ENCODE peak calls at places on chromosomes 2 and 18, in eight cellular contexts. I, L, M, C, N, S, Q and Z are unnamed samples.

GRCh38 chr2:109654316-109655050 is 40.3 kb downstream of the SOWAHC start:
- DNase-seq in C (no peak), I (no peak), S (no peak), Q (no peak), M (no peak), N (no peak), L (no peak), Z (no peak)

GRCh38 chr18:10304853-10305252 is 149.6 kb upstream of the APCDD1 start:
- DNase-seq in I (peak; percentile 92), C (no peak), S (no peak), Q (no peak), N (no peak), L (peak; percentile 78), M (no peak), Z (no peak)

GRCh38 chr2:95074663-95075439 is 46.8 kb downstream of the MRPS5 start:
- DNase-seq in S (no peak), L (no peak), Q (peak; percentile 97), I (no peak), N (no peak), M (peak; percentile 29), C (no peak), Z (no peak)

GRCh38 chr2:66526171-66526570 is 91.2 kb downstream of the MEIS1 start:
- DNase-seq in L (no peak), S (no peak), I (no peak), C (no peak), Q (no peak), M (no peak), N (no peak), Z (no peak)

GRCh38 chr2:47225061-47225783 is 70.1 kb upstream of the STPG4 start:
- DNase-seq in L (peak; percentile 90), M (peak; percentile 81), I (peak; percentile 47), N (no peak), C (no peak), S (no peak), Q (no peak), Z (no peak)

GRCh38 chr2:124883595-124883994 is 858.5 kb downstream of the CNTNAP5 start:
- DNase-seq in C (no peak), I (no peak), Q (no peak), S (no peak), L (no peak), N (no peak), M (no peak), Z (no peak)

GRCh38 chr2:110777531-110778311 is 45.3 kb downstream of the ACOXL start:
- DNase-seq in C (peak; percentile 30), I (no peak), L (no peak), N (no peak), S (no peak), Q (no peak), M (no peak), Z (no peak)

GRCh38 chr2:219441451-219442205 is 7.0 kb downstream of the SPEG start:
- DNase-seq in Q (peak; percentile 83), C (peak; percentile 19), L (peak; percentile 69), S (peak; percentile 72), M (no peak), N (peak; percentile 68), I (peak; percentile 87), Z (peak; percentile 77)

GRCh38 chr18:32742620-32743019 is 30.2 kb downstream of the KLHL14 start:
- DNase-seq in S (peak; percentile 32), N (no peak), L (no peak), Q (no peak), M (no peak), C (no peak), I (no peak), Z (peak; percentile 17)

GRCh38 chr2:101558740-101559508 is 84.0 kb upstream of the RFX8 start:
- DNase-seq in S (no peak), C (no peak), I (peak; percentile 75), M (no peak), N (no peak), L (peak; percentile 74), Q (no peak), Z (no peak)

GRCh38 chr2:240412211-240412830 is 23.1 kb upstream of the GPC1 start:
- DNase-seq in I (no peak), L (no peak), M (no peak), Q (no peak), S (no peak), C (no peak), N (no peak), Z (peak; percentile 33)

GRCh38 chr2:10912796-10913445 is 1.2 kb downstream of the KCNF1 start:
- DNase-seq in N (no peak), M (peak; percentile 6), L (no peak), I (no peak), Q (no peak), S (no peak), C (no peak), Z (no peak)

GRCh38 chr2:9757430-9758287 is 85.6 kb upstream of the TAF1B start:
- DNase-seq in C (no peak), I (peak; percentile 72), S (peak; percentile 71), Q (no peak), N (no peak), M (no peak), L (peak; percentile 68), Z (peak; percentile 77)
- TF ChIP-seq EZH2 in C (no peak), I (no peak), S (no peak), Q (no peak), N (no peak), M (no peak), L (no peak), Z (no peak)

GRCh38 chr18:77025831-77026363 is 106.7 kb downstream of the MBP start:
- DNase-seq in C (no peak), I (no peak), S (no peak), N (no peak), L (no peak), Q (no peak), M (no peak), Z (no peak)

GRCh38 chr18:77023115-77023782 is 109.3 kb downstream of the MBP start:
- DNase-seq in Q (no peak), M (no peak), S (no peak), L (no peak), C (no peak), I (no peak), N (no peak), Z (no peak)

GRCh38 chr18:77024476-77024875 is 108.1 kb downstream of the MBP start:
- DNase-seq in C (no peak), S (no peak), M (no peak), I (no peak), Q (no peak), L (no peak), N (no peak), Z (no peak)

GRCh38 chr18:77022556-77022955 is 110.0 kb downstream of the MBP start:
- DNase-seq in I (no peak), C (no peak), M (no peak), N (no peak), S (no peak), L (no peak), Q (no peak), Z (no peak)

GRCh38 chr18:77025123-77025522 is 107.5 kb downstream of the MBP start:
- DNase-seq in I (no peak), N (no peak), L (no peak), M (no peak), C (no peak), S (no peak), Q (no peak), Z (no peak)
- H4K20me1 ChIP-seq in I (no peaks in the 10 kb centered on the region), N (no peaks in the 10 kb centered on the region), L (no peaks in the 10 kb centered on the region), M (peaks cover 18% of the 10 kb centered on the region), C (no peaks in the 10 kb centered on the region), S (no peaks in the 10 kb centered on the region), Q (peaks cover 5% of the 10 kb centered on the region), Z (no peaks in the 10 kb centered on the region)

DNA sequence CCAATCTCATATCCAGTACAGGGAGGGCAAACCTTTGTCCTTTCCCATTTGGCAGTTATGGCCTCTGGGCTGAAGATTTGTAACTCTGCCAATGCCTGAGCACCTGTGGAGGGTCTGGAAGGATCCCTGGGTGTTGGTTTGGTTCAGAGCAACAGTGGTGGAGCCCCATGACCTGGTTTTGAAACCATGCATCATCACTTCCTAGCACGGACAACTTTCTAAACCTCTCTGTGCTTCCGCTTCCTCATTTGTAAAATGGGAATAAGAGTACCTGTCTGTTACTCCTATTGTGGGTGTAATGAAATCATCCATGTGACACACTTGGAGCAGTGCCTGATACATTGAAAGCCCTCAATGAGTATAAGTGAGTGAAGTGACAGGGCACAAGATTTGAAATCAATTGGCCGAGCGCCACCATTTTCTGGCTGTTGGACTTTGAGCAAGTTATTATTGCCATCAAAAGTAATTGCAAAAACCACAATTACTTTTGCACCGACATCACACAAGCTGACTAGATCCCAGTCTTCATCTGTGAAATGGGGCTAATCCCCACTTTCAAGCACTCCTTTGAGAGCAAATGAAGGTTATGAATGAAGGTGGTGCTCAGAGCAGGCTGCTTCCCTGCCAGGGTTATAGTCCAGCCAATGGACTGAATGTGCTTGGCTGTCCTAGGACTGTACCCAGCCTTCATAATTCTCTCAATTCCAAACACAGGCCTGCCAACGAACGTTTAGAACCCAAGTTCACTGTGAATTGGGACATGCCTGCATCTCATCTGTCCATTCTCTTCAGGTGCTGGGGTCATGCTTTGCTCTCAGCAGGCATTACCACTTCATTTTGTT is 28.0 kb upstream of the ICOS start:
- DNase-seq in N (no peak), M (no peak), L (no peak), C (no peak), S (no peak), Q (no peak), I (no peak), Z (no peak)
- H3K4me3 ChIP-seq in N (no peak overlapping the region), M (no peak overlapping the region), L (no peak overlapping the region), C (peak overlapping the region; percentile 39), S (no peak overlapping the region), Q (no peak overlapping the region), I (peak overlapping the region; percentile 67), Z (no peak overlapping the region)

DNA sequence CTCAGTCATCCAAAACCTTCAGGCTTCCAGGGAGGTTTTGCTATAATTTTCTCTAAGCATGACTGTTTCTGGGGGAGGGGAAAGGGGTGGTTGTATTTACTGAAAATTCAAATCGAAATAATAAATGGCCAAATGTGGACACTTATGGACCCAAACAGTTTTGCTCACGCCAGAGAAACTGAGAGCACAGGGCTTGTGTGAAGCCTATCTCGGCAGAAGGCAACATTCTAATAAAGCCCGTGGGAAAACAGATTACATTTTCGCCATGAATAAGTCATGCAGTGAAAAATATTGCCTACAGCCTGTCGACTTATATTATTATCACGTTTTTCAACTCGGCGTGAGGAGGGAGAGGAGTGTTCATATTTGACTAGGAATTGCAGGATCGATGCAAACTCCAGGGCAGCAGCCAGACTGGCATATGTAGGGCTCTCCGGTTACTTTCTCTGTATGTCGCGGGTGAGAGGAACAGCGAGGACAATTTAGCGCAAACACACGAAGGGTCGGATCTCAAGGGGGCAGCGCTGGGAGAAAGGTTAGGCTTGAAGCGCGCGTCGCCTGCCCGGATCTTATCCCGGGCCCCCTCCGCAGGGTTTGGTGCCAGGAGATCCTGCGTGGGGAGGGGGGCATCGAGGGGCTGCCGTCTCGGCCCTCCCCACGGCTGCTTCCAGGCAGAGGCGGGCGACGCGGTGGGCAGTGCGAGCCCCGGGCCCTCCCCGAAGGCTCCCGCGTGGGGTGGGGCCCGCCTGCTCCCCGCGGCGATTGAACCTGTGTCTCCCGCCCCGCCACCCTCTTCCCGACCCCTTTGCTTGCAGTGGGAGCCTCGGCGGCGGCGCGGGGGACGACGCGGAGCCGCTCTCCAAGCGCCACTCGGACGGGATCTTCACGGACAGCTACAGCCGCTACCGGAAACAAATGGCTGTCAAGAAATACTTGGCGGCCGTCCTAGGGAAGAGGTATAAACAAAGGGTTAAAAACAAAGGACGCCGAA is 4.3 kb downstream of the ADCYAP1 start:
- DNase-seq in I (peak; percentile 6), Q (no peak), L (no peak), N (no peak), S (peak; percentile 80), C (no peak), M (no peak), Z (peak; percentile 73)
- TF ChIP-seq EZH2 in I (no peak), Q (no peak), L (peak; percentile 84), N (peak; percentile 84), S (peak; percentile 95), C (no peak), M (no peak), Z (peak; percentile 94)

GRCh38 chr2:229633546-229633945 is 80.8 kb downstream of the DNER start:
- DNase-seq in Q (no peak), S (no peak), N (no peak), M (no peak), I (no peak), C (no peak), L (no peak), Z (no peak)
- H4K20me1 ChIP-seq in Q (no peaks in the 10 kb centered on the region), S (no peaks in the 10 kb centered on the region), N (no peaks in the 10 kb centered on the region), M (no peaks in the 10 kb centered on the region), I (no peaks in the 10 kb centered on the region), C (no peaks in the 10 kb centered on the region), L (no peaks in the 10 kb centered on the region), Z (no peaks in the 10 kb centered on the region)